ENCODE peak calls at places on chromosomes 1 and 21, in five cellular contexts. C is lower leg skin, S is adrenal gland, W is IMR-90, E is GM12891. J is an unnamed sample.

GRCh38 chr1:225866061-225866844 is 15.9 kb downstream of the TMEM63A start:
- DNase-seq in C (no peak), S (no peak), W (peak), E (peak), J (no peak)

GRCh38 chr1:51535006-51535592 is 16.0 kb upstream of the EPS15 start:
- DNase-seq in C (no peak), S (peak), W (peak), E (no peak), J (peak)

GRCh38 chr1:53577141-53578100 is 118.2 kb downstream of the DMRTB1 start:
- DNase-seq in C (peak), S (no peak), W (no peak), E (no peak), J (no peak)

GRCh38 chr1:220691039-220691684 is 999 bp downstream of the C1orf115 start:
- DNase-seq in C (no peak), S (no peak), W (no peak), E (no peak), J (no peak)

GRCh38 chr1:29470087-29470787 is 233.9 kb downstream of the PTPRU start:
- DNase-seq in C (peak), S (no peak), W (no peak), E (no peak), J (no peak)

GRCh38 chr1:19352839-19353238 is 40.7 kb downstream of the SLC66A1 start:
- DNase-seq in C (no peak), S (no peak), W (no peak), E (no peak), J (no peak)

GRCh38 chr1:47712596-47713299 is 274.9 kb downstream of the FOXD2 start:
- DNase-seq in C (peak), S (no peak), W (no peak), E (no peak), J (no peak)

GRCh38 chr1:183870351-183871077 is 65.6 kb downstream of the RGL1 start:
- DNase-seq in C (peak), S (peak), W (peak), E (no peak), J (peak)

GRCh38 chr1:218718977-218719376 is 373.8 kb downstream of the TGFB2 start:
- DNase-seq in C (no peak), S (no peak), W (peak), E (no peak), J (no peak)

GRCh38 chr1:38027201-38028104 is 14.9 kb downstream of the UTP11 start:
- DNase-seq in C (peak), S (no peak), W (no peak), E (no peak), J (no peak)

GRCh38 chr1:58968360-58968952 is 184.6 kb upstream of the JUN start:
- DNase-seq in C (peak), S (peak), W (peak), E (peak), J (peak)

GRCh38 chr1:12314328-12314903 is 84.6 kb downstream of the VPS13D start:
- DNase-seq in C (no peak), S (no peak), W (peak), E (no peak), J (no peak)

GRCh38 chr21:41228006-41228370 is 60.0 kb downstream of the BACE2 start:
- DNase-seq in C (no peak), S (no peak), W (peak), E (no peak), J (no peak)

GRCh38 chr1:119838255-119838654 is 27.0 kb upstream of the REG4 start:
- DNase-seq in C (no peak), S (no peak), W (peak), E (no peak), J (no peak)

GRCh38 chr1:89829186-89829585 is 8.4 kb downstream of the LRRC8D start:
- DNase-seq in C (no peak), S (no peak), W (no peak), E (no peak), J (no peak)

GRCh38 chr1:33410091-33410701 is 20.7 kb downstream of the PHC2 start:
- DNase-seq in C (no peak), S (no peak), W (peak), E (no peak), J (no peak)

GRCh38 chr1:41365772-41366427 is 4.7 kb downstream of the FOXO6 start:
- DNase-seq in C (no peak), S (no peak), W (no peak), E (no peak), J (peak)

GRCh38 chr1:28718166-28718565 is 18.6 kb upstream of the YTHDF2 start:
- DNase-seq in C (no peak), S (no peak), W (no peak), E (no peak), J (no peak)

GRCh38 chr1:113530021-113530420 is 139.7 kb downstream of the MAGI3 start:
- DNase-seq in C (no peak), S (no peak), W (no peak), E (no peak), J (no peak)

GRCh38 chr1:204637985-204638356 is 47.6 kb downstream of the LRRN2 start:
- DNase-seq in C (no peak), S (no peak), W (no peak), E (no peak), J (no peak)

GRCh38 chr1:109617291-109617801 is 2.1 kb downstream of the GNAT2 start:
- DNase-seq in C (no peak), S (no peak), W (peak), E (no peak), J (peak)

GRCh38 chr1:69284508-69284907 is 283.2 kb upstream of the LRRC7 start:
- DNase-seq in C (no peak), S (no peak), W (no peak), E (no peak), J (no peak)

GRCh38 chr1:18109058-18109755 is 1.6 kb downstream of the IGSF21 start:
- DNase-seq in C (no peak), S (no peak), W (no peak), E (no peak), J (no peak)

GRCh38 chr1:229114781-229115417 is 156.0 kb upstream of the RAB4A start:
- DNase-seq in C (no peak), S (no peak), W (peak), E (no peak), J (no peak)

GRCh38 chr1:102897537-102897936 is 210.8 kb downstream of the COL11A1 start:
- DNase-seq in C (no peak), S (no peak), W (peak), E (no peak), J (no peak)

GRCh38 chr1:242467556-242468145 is 56.8 kb downstream of the PLD5 start:
- DNase-seq in C (no peak), S (peak), W (peak), E (no peak), J (peak)

GRCh38 chr1:68620575-68620974 is 123.7 kb upstream of the DEPDC1 start:
- DNase-seq in C (no peak), S (no peak), W (no peak), E (no peak), J (no peak)

GRCh38 chr1:9302745-9303524 is 10.2 kb downstream of the SPSB1 start:
- DNase-seq in C (no peak), S (no peak), W (peak), E (no peak), J (no peak)

GRCh38 chr1:203048555-203049051 is 22.3 kb downstream of the PPFIA4 start:
- DNase-seq in C (no peak), S (no peak), W (no peak), E (no peak), J (no peak)

GRCh38 chr21:38298833-38299232 is 42.0 kb downstream of the KCNJ15 start:
- DNase-seq in C (no peak), S (no peak), W (no peak), E (no peak), J (no peak)

GRCh38 chr1:16677552-16678423 is 11.0 kb upstream of the RNU1-3 start:
- DNase-seq in C (peak), S (peak), W (peak), E (peak), J (no peak)

GRCh38 chr1:59561782-59562181 is 253.0 kb upstream of the HOOK1 start:
- DNase-seq in C (no peak), S (no peak), W (no peak), E (no peak), J (no peak)

GRCh38 chr1:196403803-196404690 is 204.2 kb downstream of the KCNT2 start:
- DNase-seq in C (no peak), S (no peak), W (no peak), E (no peak), J (no peak)

GRCh38 chr1:19209990-19210771 is at the start of gene UBR4:
- DNase-seq in C (peak), S (peak), W (peak), E (peak), J (peak)

GRCh38 chr1:6530504-6531160 is 23.7 kb downstream of the NOL9 start:
- DNase-seq in C (no peak), S (no peak), W (no peak), E (no peak), J (no peak)
- TF ChIP-seq POLR2A in C (no peak), S (no peak), W (no peak), E (no peak), J (no peak)

GRCh38 chr1:246162560-246162959 is 344.5 kb downstream of the SMYD3 start:
- DNase-seq in C (no peak), S (no peak), W (no peak), E (no peak), J (no peak)
- TF ChIP-seq POLR2A in C (no peak), S (no peak), W (no peak), E (no peak), J (no peak)

DNA sequence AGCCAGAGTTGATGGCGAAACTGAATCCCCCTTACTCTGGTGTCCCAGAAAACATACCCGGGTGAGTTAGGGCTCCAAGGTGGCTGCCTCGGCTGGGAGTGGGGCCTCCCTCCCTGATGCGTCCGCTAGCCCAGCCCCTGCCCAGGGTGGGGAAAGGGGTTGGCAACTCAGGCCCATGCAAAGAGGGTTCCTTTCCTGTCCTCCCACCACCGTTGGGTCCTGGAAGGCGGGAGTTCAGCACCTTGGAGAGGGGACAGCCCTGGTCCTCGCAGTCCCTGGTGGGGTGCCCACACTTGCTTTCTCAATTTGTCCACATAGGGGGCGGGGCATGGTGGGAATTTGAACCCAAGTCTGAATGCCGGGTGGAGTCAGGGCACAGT is 6.1 kb downstream of the SRM start:
- DNase-seq in C (no peak), S (no peak), W (peak), E (no peak), J (peak)
- TF ChIP-seq POLR2A in C (no peak), S (no peak), W (no peak), E (no peak), J (no peak)

GRCh38 chr1:84319662-84320061 is 18.2 kb downstream of the SAMD13 start:
- DNase-seq in C (no peak), S (no peak), W (no peak), E (no peak), J (no peak)
- TF ChIP-seq POLR2A in C (no peak), S (no peak), W (no peak), E (no peak), J (no peak)

GRCh38 chr1:169711469-169712308 is at the start of gene SELL:
- DNase-seq in C (peak), S (peak), W (peak), E (peak), J (peak)
- TF ChIP-seq POLR2A in C (no peak), S (no peak), W (no peak), E (no peak), J (no peak)

DNA sequence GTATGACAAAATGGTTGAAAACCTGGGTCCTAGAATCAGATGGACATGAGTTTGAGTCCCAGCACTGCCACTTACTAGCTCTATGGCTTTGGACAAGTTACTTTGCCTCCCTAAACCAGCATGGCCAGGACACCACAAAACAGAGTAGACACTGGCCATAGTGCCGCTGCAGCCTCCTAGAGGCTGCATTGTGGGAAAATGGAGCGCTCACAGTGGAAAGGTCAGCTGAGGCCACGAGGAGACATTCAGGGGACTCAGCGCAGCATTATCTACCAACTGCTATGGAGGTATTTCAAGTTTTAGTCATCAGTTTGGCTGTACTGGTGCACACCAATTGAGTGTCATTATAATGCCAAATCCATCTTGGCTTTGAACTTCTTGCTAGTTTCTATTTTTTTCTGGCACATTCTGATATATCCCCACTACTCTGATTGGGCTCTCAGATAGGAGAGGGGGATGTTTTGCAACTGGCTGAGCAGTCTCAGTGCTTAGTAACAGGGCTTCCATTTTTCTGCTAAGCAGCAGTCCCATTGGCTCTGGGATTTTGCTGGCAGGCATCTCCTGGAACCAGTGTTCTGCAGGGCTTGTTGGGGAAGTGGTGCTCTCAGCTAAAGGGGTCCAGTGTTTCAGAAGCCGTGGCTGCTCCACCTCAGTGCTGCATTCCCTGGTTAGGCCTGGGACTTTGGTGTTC is 16.2 kb downstream of the NT5C1A start:
- DNase-seq in C (no peak), S (no peak), W (no peak), E (no peak), J (no peak)
- TF ChIP-seq POLR2A in C (no peak), S (no peak), W (no peak), E (no peak), J (no peak)

DNA sequence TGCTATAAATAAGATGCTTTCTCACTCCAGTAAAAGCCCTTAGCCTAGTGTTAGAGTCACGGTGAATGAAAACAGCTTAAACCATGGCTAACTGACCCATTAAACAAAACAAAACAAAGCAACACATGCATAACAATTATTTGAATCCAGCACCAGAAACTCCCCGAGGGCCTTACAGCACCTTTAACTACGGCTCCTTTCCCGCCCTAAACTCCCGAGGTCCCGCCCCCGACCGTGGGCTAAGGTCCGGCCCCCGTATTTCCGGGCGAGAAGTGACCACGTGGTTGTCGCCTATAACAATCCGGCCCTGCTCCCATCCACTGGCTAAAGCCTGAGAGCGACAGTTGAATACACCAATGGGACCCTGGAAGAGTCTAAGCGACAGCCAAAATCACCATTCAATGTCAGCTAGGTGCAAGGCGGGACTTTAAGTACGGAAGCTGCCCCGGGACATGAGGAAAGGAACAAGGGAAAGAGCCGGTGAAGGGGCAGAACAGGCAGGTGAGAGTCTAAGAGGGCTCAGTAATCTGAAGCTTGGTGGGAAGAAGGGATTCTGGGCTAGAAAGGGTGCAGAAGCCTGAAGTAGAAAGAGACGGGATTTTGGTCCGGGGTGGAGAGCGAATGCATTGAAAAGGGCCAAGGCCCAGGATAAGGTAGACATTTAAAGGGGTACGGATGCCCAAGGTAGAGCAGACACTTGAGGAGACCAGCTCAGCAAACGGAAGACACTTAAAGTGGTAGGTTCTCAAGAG is at the start of gene FLAD1:
- DNase-seq in C (peak), S (peak), W (peak), E (peak), J (peak)
- TF ChIP-seq POLR2A in C (no peak), S (peak), W (no peak), E (peak), J (peak)

GRCh38 chr1:179817789-179818188 is 59.8 kb downstream of the TOR1AIP2 start:
- DNase-seq in C (no peak), S (peak), W (peak), E (no peak), J (peak)

GRCh38 chr1:179818260-179818659 is 59.3 kb downstream of the TOR1AIP2 start:
- DNase-seq in C (peak), S (no peak), W (no peak), E (no peak), J (no peak)

GRCh38 chr1:179817056-179817455 is 60.5 kb downstream of the TOR1AIP2 start:
- DNase-seq in C (peak), S (no peak), W (no peak), E (no peak), J (no peak)

GRCh38 chr1:179815642-179816041 is 62.0 kb downstream of the TOR1AIP2 start:
- DNase-seq in C (no peak), S (no peak), W (no peak), E (no peak), J (no peak)

GRCh38 chr1:179816196-179816960 is 61.2 kb downstream of the TOR1AIP2 start:
- DNase-seq in C (peak), S (no peak), W (peak), E (no peak), J (no peak)
- TF ChIP-seq POLR2A in C (no peak), S (no peak), W (no peak), E (no peak), J (no peak)

GRCh38 chr1:54640863-54641836 is at the start of gene MROH7:
- DNase-seq in C (peak), S (no peak), W (no peak), E (no peak), J (no peak)
- TF ChIP-seq POLR2A in C (no peak), S (no peak), W (no peak), E (no peak), J (no peak)

GRCh38 chr21:31282095-31282709 is 61.9 kb downstream of the TIAM1 start:
- DNase-seq in C (no peak), S (no peak), W (peak), E (no peak), J (peak)
- TF ChIP-seq POLR2A in C (no peak), S (no peak), W (no peak), E (no peak), J (no peak)

J was measured in body of pancreas.